ENCODE peak calls at places on chromosomes 13 and 19, in eight cellular contexts. Q, O, U, P, W, Z, I and X are unnamed samples.

GRCh38 chr19:38793671-38794070 is 4.7 kb downstream of the LGALS7B start:
- DNase-seq in Q (no peak), U (no peak), O (no peak), I (no peak), W (no peak), Z (no peak), P (no peak), X (no peak)

GRCh38 chr19:1606138-1606651 is 933 bp upstream of the UQCR11 start:
- DNase-seq in Q (no peak), O (no peak), W (no peak), I (no peak), U (no peak), Z (no peak), P (no peak), X (no peak)

GRCh38 chr19:50555447-50556235 is 12.6 kb downstream of the LRRC4B start:
- DNase-seq in P (no peak), O (no peak), W (no peak), U (no peak), I (no peak), Q (no peak), Z (no peak), X (no peak)

GRCh38 chr13:97762141-97762540 is 191.3 kb upstream of the IPO5 start:
- DNase-seq in O (no peak), I (no peak), Q (no peak), Z (no peak), W (no peak), U (no peak), P (no peak), X (no peak)

GRCh38 chr13:34941835-34942731 is at the start of gene NBEA:
- DNase-seq in Z (peak; percentile 63), O (peak; percentile 21), P (peak; percentile 77), I (peak; percentile 84), Q (peak; percentile 43), W (peak; percentile 76), U (peak; percentile 10), X (peak; percentile 91)

GRCh38 chr13:113527272-113527958 is 36.9 kb upstream of the DCUN1D2 start:
- DNase-seq in O (no peak), Q (no peak), Z (no peak), P (no peak), U (no peak), I (no peak), W (no peak), X (no peak)

GRCh38 chr13:110629735-110630134 is 14.4 kb downstream of the NAXD start:
- DNase-seq in I (peak; percentile 16), P (no peak), U (no peak), O (no peak), W (no peak), Q (no peak), Z (peak; percentile 40), X (no peak)

GRCh38 chr19:8149261-8150094 is at the start of gene FBN3:
- DNase-seq in I (no peak), Z (no peak), Q (no peak), O (no peak), P (no peak), W (no peak), U (no peak), X (no peak)

GRCh38 chr19:10583021-10583776 is 3.9 kb downstream of the AP1M2 start:
- DNase-seq in Q (no peak), W (no peak), I (no peak), U (no peak), Z (no peak), P (no peak), O (no peak), X (no peak)

DNA sequence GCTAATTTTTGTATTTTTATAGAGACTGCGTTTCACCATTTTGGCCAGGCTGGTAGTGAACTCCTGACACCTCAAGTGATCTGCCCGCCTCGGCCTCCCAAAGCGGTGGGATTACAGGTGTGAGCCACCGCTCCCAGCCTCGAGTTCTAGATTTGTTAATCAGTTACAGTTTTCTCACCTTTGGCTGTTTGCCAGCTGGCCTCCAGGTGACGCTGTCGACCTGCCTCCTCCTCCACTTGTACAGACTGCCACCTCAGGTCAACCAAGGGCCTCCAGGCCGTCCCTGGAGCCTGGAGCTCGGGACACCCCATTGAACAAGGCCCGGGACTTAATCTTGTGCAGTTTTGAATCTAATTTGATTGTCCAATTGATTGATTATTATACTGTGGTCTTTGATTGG is 45.5 kb downstream of the IER2 start:
- DNase-seq in W (peak; percentile 46), U (no peak), I (peak; percentile 52), P (peak; percentile 57), Z (no peak), Q (no peak), O (no peak), X (peak; percentile 64)
- TF ChIP-seq CTCF in W (peak; percentile 60), U (no peak), I (peak; percentile 57), P (peak; percentile 27), Z (no peak), Q (peak; percentile 12), O (no peak), X (no peak)

DNA sequence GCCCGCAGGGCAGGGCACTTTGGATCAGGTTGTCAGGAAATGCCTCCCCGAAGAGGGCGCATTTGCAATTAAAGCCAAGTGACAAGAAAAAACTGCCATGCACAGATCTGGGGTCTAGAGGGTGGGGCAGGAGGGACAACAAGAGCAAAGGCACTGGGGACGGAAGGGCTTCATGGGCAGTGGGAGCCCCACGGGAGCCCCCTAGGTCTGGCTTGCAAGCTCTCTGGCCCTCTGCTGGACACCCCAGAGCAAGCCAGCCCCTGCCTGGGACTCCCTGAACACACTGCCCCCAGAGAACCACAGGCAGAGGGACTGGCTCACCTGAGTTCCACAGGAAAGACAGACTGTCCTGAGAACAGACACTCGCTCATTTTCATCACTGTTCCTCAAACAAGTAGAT is 30.2 kb upstream of the C19orf12 start:
- DNase-seq in I (no peak), Z (no peak), Q (no peak), O (no peak), P (no peak), W (no peak), U (no peak), X (peak; percentile 14)
- TF ChIP-seq CTCF in I (no peak), Z (peak; percentile 9), Q (peak; percentile 39), O (peak; percentile 29), P (no peak), W (no peak), U (no peak), X (no peak)

GRCh38 chr13:105969761-105970160 is 565.7 kb downstream of the EFNB2 start:
- DNase-seq in Q (no peak), P (no peak), I (no peak), U (no peak), Z (peak; percentile 56), O (no peak), W (no peak), X (peak; percentile 12)
- TF ChIP-seq CTCF in Q (no peak), P (no peak), I (no peak), U (no peak), Z (no peak), O (no peak), W (no peak), X (no peak)

DNA sequence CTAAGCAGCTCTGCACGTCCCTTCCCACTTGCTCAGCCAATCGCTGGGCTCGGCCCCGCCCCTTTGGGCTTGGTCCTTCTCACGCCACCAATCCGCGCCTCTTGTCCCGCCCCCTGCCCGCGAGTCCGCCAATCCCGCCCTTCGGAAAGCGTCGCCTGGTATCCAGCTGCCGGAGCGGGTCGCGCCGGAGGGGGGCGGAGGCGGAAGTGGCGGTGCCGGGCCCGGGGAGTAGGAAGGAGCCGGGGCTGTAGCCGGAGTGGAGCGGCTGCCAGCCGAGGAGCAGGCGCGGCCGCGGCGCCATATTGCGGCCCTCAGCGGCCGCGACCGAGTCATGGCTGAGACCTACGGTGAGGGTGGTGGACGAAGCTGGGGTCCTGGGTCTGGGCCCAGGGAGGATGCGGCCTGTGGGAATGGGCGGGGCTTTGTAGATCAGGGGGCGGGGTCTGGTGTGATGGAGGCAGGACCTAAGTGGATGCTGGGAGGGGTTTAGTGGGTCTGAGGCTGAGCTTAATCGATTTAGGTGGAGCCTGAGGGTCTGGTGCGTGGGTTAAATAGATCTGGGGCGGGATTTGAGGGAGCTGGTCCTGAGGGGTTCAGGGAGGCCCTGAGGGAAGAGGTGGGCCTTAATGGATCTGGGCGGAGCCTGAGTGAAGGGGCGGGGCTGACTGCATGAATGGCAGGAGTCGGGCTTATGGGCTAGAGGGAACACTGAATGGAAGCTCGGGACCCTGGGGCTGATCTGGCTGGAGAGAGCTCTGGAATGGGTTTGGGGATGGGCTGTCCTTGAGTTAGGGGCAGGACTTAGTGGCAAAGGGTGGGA is at the start of gene RAB4B:
- DNase-seq in I (peak; percentile 100), W (peak; percentile 99), P (peak; percentile 100), Q (peak; percentile 100), U (peak; percentile 99), O (peak; percentile 98), Z (peak; percentile 100), X (peak; percentile 100)
- TF ChIP-seq CTCF in I (no peak), W (no peak), P (no peak), Q (no peak), U (no peak), O (no peak), Z (no peak), X (no peak)

GRCh38 chr13:103134271-103134670 is 68.1 kb upstream of the SLC10A2 start:
- DNase-seq in P (no peak), O (no peak), W (no peak), I (no peak), U (no peak), Q (no peak), Z (no peak), X (no peak)

GRCh38 chr13:103142091-103142594 is 75.9 kb upstream of the SLC10A2 start:
- DNase-seq in I (no peak), P (no peak), Z (no peak), O (no peak), W (no peak), U (no peak), Q (no peak), X (no peak)

GRCh38 chr13:103145476-103145875 is 79.3 kb upstream of the SLC10A2 start:
- DNase-seq in Q (no peak), U (no peak), Z (no peak), O (no peak), P (no peak), W (no peak), I (no peak), X (no peak)

DNA sequence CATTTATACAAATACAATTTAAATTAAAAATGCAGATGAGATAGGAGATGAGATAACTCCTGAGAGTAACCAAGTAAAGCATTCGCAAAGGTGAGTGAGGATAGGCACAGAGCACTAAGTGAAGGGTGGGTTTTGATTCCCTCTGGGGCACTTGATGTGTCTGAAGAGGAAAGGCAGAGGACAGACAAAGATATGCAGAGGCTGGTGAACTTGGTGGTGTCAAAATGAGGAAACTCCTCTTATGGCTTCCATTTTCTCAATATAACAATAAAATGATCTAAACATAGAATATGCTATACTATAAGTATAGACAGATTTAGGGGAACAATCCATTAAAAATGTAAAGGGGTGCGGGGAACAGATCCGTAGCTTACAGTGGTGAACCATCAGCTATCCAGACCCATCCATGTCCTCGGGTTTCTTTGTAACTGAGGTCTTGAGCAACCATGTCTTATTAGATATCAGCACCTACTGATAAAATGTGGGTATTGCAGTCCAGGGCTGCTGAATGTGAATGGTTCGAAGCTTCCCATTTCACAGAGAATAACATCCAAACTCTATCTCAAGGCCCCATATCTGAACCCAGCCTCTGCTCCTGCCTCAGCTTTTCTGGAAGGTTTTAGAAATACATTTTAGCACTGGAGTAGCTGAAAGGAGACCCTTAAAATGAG is 73.9 kb upstream of the SLC10A2 start:
- DNase-seq in O (peak; percentile 5), Z (no peak), P (no peak), I (no peak), W (no peak), U (no peak), Q (no peak), X (peak; percentile 1)
- TF ChIP-seq CTCF in O (peak; percentile 48), Z (peak; percentile 22), P (no peak), I (no peak), W (peak; percentile 61), U (no peak), Q (peak; percentile 51), X (no peak)

GRCh38 chr13:26095846-26096245 is 44.0 kb upstream of the SHISA2 start:
- DNase-seq in I (no peak), U (no peak), O (no peak), P (no peak), Z (no peak), W (no peak), Q (no peak), X (no peak)

GRCh38 chr13:26095338-26095737 is 43.5 kb upstream of the SHISA2 start:
- DNase-seq in I (no peak), P (no peak), Z (no peak), W (no peak), Q (no peak), U (no peak), O (no peak), X (no peak)
- TF ChIP-seq CTCF in I (no peak), P (no peak), Z (no peak), W (no peak), Q (no peak), U (no peak), O (no peak), X (no peak)